ENCODE peak calls at places on chromosome 5, in five cellular contexts. V is H54, H is fibroblast of lung, D is amygdala, J is G401. M is an unnamed sample.

GRCh38 chr5:8907168-8907868 is 638.6 kb downstream of the SEMA5A start:
- DNase-seq in V (peak; percentile 12), H (peak; percentile 92), D (no peak), J (no peak), M (no peak)

GRCh38 chr5:148887123-148887881 is 60.9 kb downstream of the ADRB2 start:
- DNase-seq in V (no peak), H (no peak), D (no peak), J (no peak), M (no peak)

GRCh38 chr5:14669975-14670374 is 5.5 kb downstream of the OTULIN start:
- DNase-seq in V (peak; percentile 36), H (peak; percentile 85), D (no peak), J (no peak), M (no peak)

GRCh38 chr5:89399553-89399952 is 516.6 kb upstream of the MEF2C start:
- DNase-seq in V (no peak), H (peak; percentile 50), D (no peak), J (no peak), M (no peak)

GRCh38 chr5:135222171-135222681 is 176.8 kb downstream of the MACROH2A1 start:
- DNase-seq in V (peak; percentile 62), H (no peak), D (no peak), J (no peak), M (peak; percentile 35)

GRCh38 chr5:35672995-35673394 is 55.3 kb downstream of the SPEF2 start:
- DNase-seq in V (no peak), H (no peak), D (no peak), J (no peak), M (no peak)

GRCh38 chr5:14008819-14009311 is 64.4 kb upstream of the DNAH5 start:
- DNase-seq in V (no peak), H (no peak), D (no peak), J (peak; percentile 8), M (no peak)

GRCh38 chr5:132907161-132907560 is 33.7 kb downstream of the LEAP2 start:
- DNase-seq in V (no peak), H (no peak), D (no peak), J (no peak), M (no peak)

GRCh38 chr5:88602584-88602983 is 280.4 kb downstream of the MEF2C start:
- DNase-seq in V (no peak), H (no peak), D (no peak), J (no peak), M (no peak)

GRCh38 chr5:102911973-102912372 is 156.9 kb downstream of the PAM start:
- DNase-seq in V (no peak), H (peak; percentile 84), D (no peak), J (peak; percentile 42), M (no peak)

GRCh38 chr5:112024769-112025168 is 267.8 kb upstream of the NREP start:
- DNase-seq in V (no peak), H (no peak), D (no peak), J (no peak), M (no peak)

GRCh38 chr5:58406394-58406793 is 53.5 kb downstream of the PLK2 start:
- DNase-seq in V (no peak), H (peak; percentile 20), D (no peak), J (no peak), M (no peak)

GRCh38 chr5:55904152-55904551 is 53.0 kb downstream of the IL31RA start:
- DNase-seq in V (no peak), H (peak; percentile 52), D (no peak), J (no peak), M (no peak)

GRCh38 chr5:134555889-134556311 is 30.4 kb downstream of the JADE2 start:
- DNase-seq in V (peak; percentile 93), H (peak; percentile 65), D (no peak), J (peak; percentile 84), M (peak; percentile 67)

GRCh38 chr5:124599048-124599973 is 147.1 kb downstream of the ZNF608 start:
- DNase-seq in V (no peak), H (peak; percentile 92), D (no peak), J (peak; percentile 84), M (peak; percentile 94)

GRCh38 chr5:77391240-77391765 is 100.8 kb downstream of the WDR41 start:
- DNase-seq in V (no peak), H (no peak), D (no peak), J (peak; percentile 95), M (no peak)

GRCh38 chr5:97838214-97838613 is 655.2 kb upstream of the RIOK2 start:
- DNase-seq in V (peak; percentile 15), H (peak; percentile 98), D (no peak), J (no peak), M (no peak)

GRCh38 chr5:55636177-55636576 is 75.9 kb downstream of the SLC38A9 start:
- DNase-seq in V (no peak), H (no peak), D (no peak), J (no peak), M (no peak)

GRCh38 chr5:137190031-137190430 is 309.1 kb downstream of the SPOCK1 start:
- DNase-seq in V (no peak), H (peak; percentile 56), D (no peak), J (no peak), M (no peak)

GRCh38 chr5:76733049-76733417 is 17.1 kb downstream of the F2R start:
- DNase-seq in V (no peak), H (no peak), D (no peak), J (no peak), M (no peak)

GRCh38 chr5:79255786-79256557 is 20.0 kb downstream of the JMY start:
- DNase-seq in V (no peak), H (peak; percentile 25), D (no peak), J (no peak), M (peak; percentile 87)

GRCh38 chr5:157442989-157443619 is 16.9 kb upstream of the NIPAL4 start:
- DNase-seq in V (no peak), H (peak; percentile 23), D (no peak), J (no peak), M (peak; percentile 30)

GRCh38 chr5:60945760-60946253 is 802 bp downstream of the NDUFAF2 start:
- DNase-seq in V (peak; percentile 15), H (peak; percentile 66), D (peak; percentile 22), J (peak; percentile 61), M (no peak)

GRCh38 chr5:540215-541147 is 16.2 kb upstream of the SLC9A3 start:
- DNase-seq in V (no peak), H (no peak), D (no peak), J (no peak), M (no peak)

GRCh38 chr5:138601444-138601843 is 26.2 kb upstream of the HSPA9 start:
- DNase-seq in V (no peak), H (peak; percentile 27), D (no peak), J (no peak), M (no peak)

GRCh38 chr5:99248066-99248465 is 319.3 kb upstream of the CHD1 start:
- DNase-seq in V (no peak), H (no peak), D (no peak), J (no peak), M (no peak)

GRCh38 chr5:178467261-178468195 is 122.7 kb downstream of the COL23A1 start:
- DNase-seq in V (no peak), H (no peak), D (no peak), J (peak; percentile 45), M (no peak)

GRCh38 chr5:142660731-142661130 is 25.2 kb downstream of the FGF1 start:
- DNase-seq in V (no peak), H (no peak), D (no peak), J (no peak), M (peak; percentile 26)

GRCh38 chr5:169826618-169827017 is 153.7 kb downstream of the INSYN2B start:
- DNase-seq in V (no peak), H (no peak), D (no peak), J (no peak), M (no peak)

GRCh38 chr5:176994460-176995121 is 12.0 kb downstream of the UIMC1 start:
- DNase-seq in V (no peak), H (peak; percentile 88), D (no peak), J (no peak), M (peak; percentile 53)

GRCh38 chr5:149403923-149404745 is 25.0 kb upstream of the IL17B start:
- DNase-seq in V (no peak), H (peak; percentile 93), D (no peak), J (no peak), M (peak; percentile 70)

GRCh38 chr5:96864922-96865545 is 11.3 kb upstream of the ERAP2 start:
- DNase-seq in V (no peak), H (no peak), D (no peak), J (no peak), M (no peak)

GRCh38 chr5:167128581-167128980 is 1162.9 kb upstream of the WWC1 start:
- DNase-seq in V (no peak), H (no peak), D (no peak), J (no peak), M (no peak)

M was measured in islet precursor cell.